ENCODE peak calls at places on chromosome 10, in six cellular contexts. One of them, this sample, is unnamed.

GRCh38 chr10:16909271-16909767 is 92.1 kb upstream of the RSU1 start:
- DNase-seq in retinal pigment epithelial cell: no peak
- DNase-seq in sigmoid colon: no peak
- DNase-seq in psoas muscle: no peak
- DNase-seq in fibroblast of lung: no peak
- DNase-seq in fibroblast of villous mesenchyme: peak
- DNase-seq in this sample: no peak

GRCh38 chr10:122490786-122491680 is 29.7 kb downstream of the HTRA1 start:
- DNase-seq in retinal pigment epithelial cell: no peak
- DNase-seq in sigmoid colon: peak
- DNase-seq in psoas muscle: peak
- DNase-seq in fibroblast of lung: no peak
- DNase-seq in fibroblast of villous mesenchyme: no peak
- DNase-seq in this sample: no peak

GRCh38 chr10:77582710-77583115 is 54.9 kb downstream of the KCNMA1 start:
- DNase-seq in retinal pigment epithelial cell: no peak
- DNase-seq in sigmoid colon: peak
- DNase-seq in psoas muscle: peak
- DNase-seq in fibroblast of lung: peak
- DNase-seq in fibroblast of villous mesenchyme: peak
- DNase-seq in this sample: no peak

GRCh38 chr10:71713135-71714040 is 6.2 kb downstream of the C10orf105 start:
- DNase-seq in retinal pigment epithelial cell: no peak
- DNase-seq in sigmoid colon: peak
- DNase-seq in psoas muscle: peak
- DNase-seq in fibroblast of lung: peak
- DNase-seq in fibroblast of villous mesenchyme: peak
- DNase-seq in this sample: peak

GRCh38 chr10:68403701-68404100 is 3.4 kb downstream of the RUFY2 start:
- DNase-seq in retinal pigment epithelial cell: no peak
- DNase-seq in sigmoid colon: no peak
- DNase-seq in psoas muscle: no peak
- DNase-seq in fibroblast of lung: no peak
- DNase-seq in fibroblast of villous mesenchyme: no peak
- DNase-seq in this sample: no peak

GRCh38 chr10:103278862-103279298 is 1.9 kb downstream of the INA start:
- DNase-seq in retinal pigment epithelial cell: no peak
- DNase-seq in sigmoid colon: no peak
- DNase-seq in psoas muscle: peak
- DNase-seq in fibroblast of lung: peak
- DNase-seq in fibroblast of villous mesenchyme: peak
- DNase-seq in this sample: no peak

GRCh38 chr10:5551531-5552375 is 27.0 kb downstream of the CALML3 start:
- DNase-seq in retinal pigment epithelial cell: no peak
- DNase-seq in sigmoid colon: peak
- DNase-seq in psoas muscle: peak
- DNase-seq in fibroblast of lung: no peak
- DNase-seq in fibroblast of villous mesenchyme: no peak
- DNase-seq in this sample: no peak

GRCh38 chr10:490256-490655 is 199.2 kb downstream of the DIP2C start:
- DNase-seq in retinal pigment epithelial cell: no peak
- DNase-seq in sigmoid colon: peak
- DNase-seq in psoas muscle: peak
- DNase-seq in fibroblast of lung: peak
- DNase-seq in fibroblast of villous mesenchyme: peak
- DNase-seq in this sample: no peak

GRCh38 chr10:95278061-95278988 is 12.5 kb downstream of the PDLIM1 start:
- DNase-seq in retinal pigment epithelial cell: no peak
- DNase-seq in sigmoid colon: peak
- DNase-seq in psoas muscle: peak
- DNase-seq in fibroblast of lung: peak
- DNase-seq in fibroblast of villous mesenchyme: peak
- DNase-seq in this sample: no peak

GRCh38 chr10:80131499-80131901 is 1.0 kb upstream of the PLAC9 start:
- DNase-seq in retinal pigment epithelial cell: peak
- DNase-seq in sigmoid colon: peak
- DNase-seq in psoas muscle: no peak
- DNase-seq in fibroblast of lung: no peak
- DNase-seq in fibroblast of villous mesenchyme: no peak
- DNase-seq in this sample: no peak

GRCh38 chr10:118875087-118875486 is 120.3 kb upstream of the CACUL1 start:
- DNase-seq in retinal pigment epithelial cell: no peak
- DNase-seq in sigmoid colon: no peak
- DNase-seq in psoas muscle: no peak
- DNase-seq in fibroblast of lung: no peak
- DNase-seq in fibroblast of villous mesenchyme: no peak
- DNase-seq in this sample: no peak

GRCh38 chr10:11837372-11838161 is 14.4 kb downstream of the PROSER2 start:
- DNase-seq in retinal pigment epithelial cell: no peak
- DNase-seq in sigmoid colon: peak
- DNase-seq in psoas muscle: no peak
- DNase-seq in fibroblast of lung: no peak
- DNase-seq in fibroblast of villous mesenchyme: no peak
- DNase-seq in this sample: no peak

GRCh38 chr10:132450825-132451505 is 54.0 kb downstream of the PWWP2B start:
- DNase-seq in retinal pigment epithelial cell: no peak
- DNase-seq in sigmoid colon: no peak
- DNase-seq in psoas muscle: peak
- DNase-seq in fibroblast of lung: no peak
- DNase-seq in fibroblast of villous mesenchyme: no peak
- DNase-seq in this sample: no peak

GRCh38 chr10:24428410-24428782 is 219.5 kb downstream of the KIAA1217 start:
- DNase-seq in retinal pigment epithelial cell: no peak
- DNase-seq in sigmoid colon: no peak
- DNase-seq in psoas muscle: no peak
- DNase-seq in fibroblast of lung: peak
- DNase-seq in fibroblast of villous mesenchyme: no peak
- DNase-seq in this sample: no peak

GRCh38 chr10:96370575-96371157 is 11.9 kb upstream of the OPALIN start:
- DNase-seq in retinal pigment epithelial cell: no peak
- DNase-seq in sigmoid colon: no peak
- DNase-seq in psoas muscle: no peak
- DNase-seq in fibroblast of lung: peak
- DNase-seq in fibroblast of villous mesenchyme: peak
- DNase-seq in this sample: peak

GRCh38 chr10:101940916-101941315 is 97.3 kb upstream of the KCNIP2 start:
- DNase-seq in retinal pigment epithelial cell: no peak
- DNase-seq in sigmoid colon: no peak
- DNase-seq in psoas muscle: no peak
- DNase-seq in fibroblast of lung: no peak
- DNase-seq in fibroblast of villous mesenchyme: no peak
- DNase-seq in this sample: no peak

GRCh38 chr10:98170249-98171117 is 36.0 kb downstream of the R3HCC1L start:
- DNase-seq in retinal pigment epithelial cell: peak
- DNase-seq in sigmoid colon: no peak
- DNase-seq in psoas muscle: no peak
- DNase-seq in fibroblast of lung: peak
- DNase-seq in fibroblast of villous mesenchyme: peak
- DNase-seq in this sample: no peak

GRCh38 chr10:132001238-132001977 is 19.7 kb upstream of the BNIP3 start:
- DNase-seq in retinal pigment epithelial cell: no peak
- DNase-seq in sigmoid colon: peak
- DNase-seq in psoas muscle: no peak
- DNase-seq in fibroblast of lung: peak
- DNase-seq in fibroblast of villous mesenchyme: peak
- DNase-seq in this sample: no peak

GRCh38 chr10:13928362-13928921 is 341.7 kb downstream of the PRPF18 start:
- DNase-seq in retinal pigment epithelial cell: no peak
- DNase-seq in sigmoid colon: no peak
- DNase-seq in psoas muscle: no peak
- DNase-seq in fibroblast of lung: no peak
- DNase-seq in fibroblast of villous mesenchyme: no peak
- DNase-seq in this sample: no peak

GRCh38 chr10:98264378-98265065 is 3.5 kb downstream of the LOXL4 start:
- DNase-seq in retinal pigment epithelial cell: no peak
- DNase-seq in sigmoid colon: no peak
- DNase-seq in psoas muscle: no peak
- DNase-seq in fibroblast of lung: no peak
- DNase-seq in fibroblast of villous mesenchyme: no peak
- DNase-seq in this sample: no peak

GRCh38 chr10:110893559-110894179 is 21.9 kb downstream of the PDCD4 start:
- DNase-seq in retinal pigment epithelial cell: no peak
- DNase-seq in sigmoid colon: no peak
- DNase-seq in psoas muscle: no peak
- DNase-seq in fibroblast of lung: peak
- DNase-seq in fibroblast of villous mesenchyme: peak
- DNase-seq in this sample: no peak

GRCh38 chr10:103895458-103896186 is 22.4 kb downstream of the STN1 start:
- DNase-seq in retinal pigment epithelial cell: no peak
- DNase-seq in sigmoid colon: no peak
- DNase-seq in psoas muscle: no peak
- DNase-seq in fibroblast of lung: peak
- DNase-seq in fibroblast of villous mesenchyme: peak
- DNase-seq in this sample: no peak

DNA sequence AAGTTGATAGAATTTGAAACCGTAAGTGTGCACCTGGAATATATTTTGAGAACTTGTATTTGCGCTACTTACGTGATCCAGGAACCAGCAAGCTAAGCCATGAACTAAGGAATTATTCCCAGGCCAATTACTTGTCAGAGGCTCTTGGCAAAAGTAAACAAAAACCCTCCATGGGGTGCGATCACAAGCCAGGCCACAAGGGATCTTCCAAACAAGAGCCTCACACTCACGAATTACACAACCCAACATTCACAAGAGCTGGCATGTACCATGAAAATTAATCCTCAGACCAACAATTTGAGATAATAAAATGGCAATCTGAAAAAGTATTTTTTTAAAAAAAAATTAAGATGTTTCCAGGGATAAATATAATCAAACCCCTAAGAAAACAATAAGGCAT is 467.0 kb upstream of the AKR1E2 start:
- DNase-seq in retinal pigment epithelial cell: no peak
- DNase-seq in sigmoid colon: no peak
- DNase-seq in psoas muscle: no peak
- DNase-seq in fibroblast of lung: peak
- DNase-seq in fibroblast of villous mesenchyme: peak
- DNase-seq in this sample: no peak
- H3K4me3 ChIP-seq in retinal pigment epithelial cell: no peak
- H3K4me3 ChIP-seq in sigmoid colon: no peak
- H3K4me3 ChIP-seq in psoas muscle: no peak
- H3K4me3 ChIP-seq in fibroblast of lung: no peak
- H3K4me3 ChIP-seq in fibroblast of villous mesenchyme: no peak
- H3K4me3 ChIP-seq in this sample: no peak

GRCh38 chr10:116691079-116691398 is 51.3 kb downstream of the HSPA12A start:
- DNase-seq in retinal pigment epithelial cell: no peak
- DNase-seq in sigmoid colon: peak
- DNase-seq in psoas muscle: no peak
- DNase-seq in fibroblast of lung: no peak
- DNase-seq in fibroblast of villous mesenchyme: no peak
- DNase-seq in this sample: no peak

GRCh38 chr10:116689096-116689495 is 53.3 kb downstream of the HSPA12A start:
- DNase-seq in retinal pigment epithelial cell: no peak
- DNase-seq in sigmoid colon: peak
- DNase-seq in psoas muscle: no peak
- DNase-seq in fibroblast of lung: no peak
- DNase-seq in fibroblast of villous mesenchyme: no peak
- DNase-seq in this sample: no peak

GRCh38 chr10:116691544-116692126 is 50.7 kb downstream of the HSPA12A start:
- DNase-seq in retinal pigment epithelial cell: no peak
- DNase-seq in sigmoid colon: peak
- DNase-seq in psoas muscle: no peak
- DNase-seq in fibroblast of lung: peak
- DNase-seq in fibroblast of villous mesenchyme: no peak
- DNase-seq in this sample: no peak

GRCh38 chr10:116689744-116690143 is 52.6 kb downstream of the HSPA12A start:
- DNase-seq in retinal pigment epithelial cell: no peak
- DNase-seq in sigmoid colon: peak
- DNase-seq in psoas muscle: no peak
- DNase-seq in fibroblast of lung: no peak
- DNase-seq in fibroblast of villous mesenchyme: no peak
- DNase-seq in this sample: no peak

GRCh38 chr10:116690356-116691078 is 51.8 kb downstream of the HSPA12A start:
- DNase-seq in retinal pigment epithelial cell: no peak
- DNase-seq in sigmoid colon: peak
- DNase-seq in psoas muscle: peak
- DNase-seq in fibroblast of lung: peak
- DNase-seq in fibroblast of villous mesenchyme: peak
- DNase-seq in this sample: no peak
- TF ChIP-seq CTCF in retinal pigment epithelial cell: no peak
- TF ChIP-seq CTCF in sigmoid colon: no peak
- TF ChIP-seq CTCF in psoas muscle: peak
- TF ChIP-seq CTCF in fibroblast of lung: peak
- TF ChIP-seq CTCF in fibroblast of villous mesenchyme: no peak
- TF ChIP-seq CTCF in this sample: peak

DNA sequence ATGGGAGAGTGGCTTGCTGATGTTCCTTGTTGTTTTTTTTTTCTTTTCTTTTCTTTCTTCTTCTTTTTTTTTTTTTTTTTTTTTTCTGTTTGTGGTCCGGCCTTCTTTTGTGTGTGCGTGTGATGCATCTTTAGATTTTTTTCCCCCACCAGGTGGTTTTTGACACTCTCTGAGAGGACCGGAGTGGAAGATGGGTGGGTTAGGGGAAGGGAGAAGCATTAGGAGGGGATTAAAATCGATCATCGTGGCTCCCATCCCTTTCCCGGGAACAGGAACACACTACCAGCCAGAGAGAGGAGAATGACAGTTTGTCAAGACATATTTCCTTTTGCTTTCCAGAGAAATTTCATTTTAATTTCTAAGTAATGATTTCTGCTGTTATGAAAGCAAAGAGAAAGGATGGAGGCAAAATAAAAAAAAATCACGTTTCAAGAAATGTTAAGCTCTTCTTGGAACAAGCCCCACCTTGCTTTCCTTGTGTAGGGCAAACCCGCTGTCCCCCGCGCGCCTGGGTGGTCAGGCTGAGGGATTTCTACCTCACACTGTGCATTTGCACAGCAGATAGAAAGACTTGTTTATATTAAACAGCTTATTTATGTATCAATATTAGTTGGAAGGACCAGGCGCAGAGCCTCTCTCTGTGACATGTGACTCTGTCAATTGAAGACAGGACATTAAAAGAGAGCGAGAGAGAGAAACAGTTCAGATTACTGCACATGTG is 2.2 kb downstream of the ADRB1 start:
- DNase-seq in retinal pigment epithelial cell: no peak
- DNase-seq in sigmoid colon: no peak
- DNase-seq in psoas muscle: no peak
- DNase-seq in fibroblast of lung: no peak
- DNase-seq in fibroblast of villous mesenchyme: no peak
- DNase-seq in this sample: no peak
- H3K4me3 ChIP-seq in retinal pigment epithelial cell: peak
- H3K4me3 ChIP-seq in sigmoid colon: peak
- H3K4me3 ChIP-seq in psoas muscle: peak
- H3K4me3 ChIP-seq in fibroblast of lung: no peak
- H3K4me3 ChIP-seq in fibroblast of villous mesenchyme: no peak
- H3K4me3 ChIP-seq in this sample: peak

DNA sequence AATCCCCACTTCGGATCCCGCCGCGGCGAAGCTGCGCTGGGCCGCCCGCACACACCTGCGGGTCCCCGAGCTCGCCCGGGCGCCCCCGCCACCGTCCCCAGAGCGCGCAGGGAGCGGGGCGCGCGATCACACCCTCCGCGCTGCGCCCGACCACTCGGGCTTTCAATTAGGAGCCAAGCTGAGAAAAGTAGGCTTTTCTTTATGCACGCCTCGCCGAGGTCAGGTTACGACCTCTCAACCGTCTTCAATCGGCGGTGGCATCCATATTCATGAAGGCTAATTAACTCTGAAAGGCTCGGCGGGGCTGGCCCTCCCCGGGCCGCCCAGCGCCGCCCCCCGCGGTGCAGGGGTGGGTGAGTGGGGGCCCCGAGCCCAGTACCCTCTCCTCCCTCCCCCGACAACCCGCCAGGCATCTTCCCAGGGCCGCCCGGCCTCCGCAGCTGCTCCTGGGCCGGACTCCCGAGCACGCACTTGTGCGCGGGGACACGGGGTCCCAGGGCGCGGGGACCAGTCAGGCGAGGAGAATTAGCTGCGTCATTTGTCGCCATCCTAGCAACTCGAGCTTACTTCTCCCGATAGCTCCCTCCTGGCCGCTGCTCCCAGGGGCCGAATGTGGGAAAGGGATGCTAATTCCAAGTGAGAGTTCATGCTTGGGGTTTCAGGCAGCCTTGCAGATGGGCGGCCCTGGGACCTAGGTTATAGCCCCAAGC is 155.5 kb upstream of the LYZL2 start:
- DNase-seq in retinal pigment epithelial cell: peak
- DNase-seq in sigmoid colon: peak
- DNase-seq in psoas muscle: peak
- DNase-seq in fibroblast of lung: peak
- DNase-seq in fibroblast of villous mesenchyme: peak
- DNase-seq in this sample: peak
- TF ChIP-seq CTCF in retinal pigment epithelial cell: peak
- TF ChIP-seq CTCF in sigmoid colon: no peak
- TF ChIP-seq CTCF in psoas muscle: no peak
- TF ChIP-seq CTCF in fibroblast of lung: no peak
- TF ChIP-seq CTCF in fibroblast of villous mesenchyme: no peak
- TF ChIP-seq CTCF in this sample: no peak